ENCODE peak calls at places on chromosomes 16 and 17, in eight cellular contexts. One of them, this sample, is unnamed.

GRCh38 chr17:29884995-29885394 is 45.0 kb downstream of the SSH2 start:
- DNase-seq in HEK293T: no peak
- DNase-seq in GM12891: no peak
- DNase-seq in stimulated activated naive CD4-positive, alpha-beta T cell: no peak
- DNase-seq in kidney tubule cell: no peak
- DNase-seq in WTC11: no peak
- DNase-seq in stimulated activated CD4-positive, alpha-beta T cell treated with anti-CD3 and anti-CD28 coated beads, Interleukin-12 subunit alpha, Interleukin-12 subunit beta, amount 100 ng/mL, for 4 hours: no peak
- DNase-seq in NCI-H1417: no peak
- DNase-seq in this sample: no peak

GRCh38 chr16:88469615-88470395 is 16.7 kb downstream of the ZFPM1 start:
- DNase-seq in stimulated activated naive CD4-positive, alpha-beta T cell: peak; percentile 52
- DNase-seq in kidney tubule cell: no peak
- DNase-seq in HEK293T: no peak
- DNase-seq in NCI-H1417: no peak
- DNase-seq in stimulated activated CD4-positive, alpha-beta T cell treated with anti-CD3 and anti-CD28 coated beads, Interleukin-12 subunit alpha, Interleukin-12 subunit beta, amount 100 ng/mL, for 4 hours: no peak
- DNase-seq in GM12891: no peak
- DNase-seq in WTC11: no peak
- DNase-seq in this sample: no peak

GRCh38 chr16:1923299-1924034 is 5.3 kb upstream of the HS3ST6 start:
- DNase-seq in GM12891: no peak
- DNase-seq in NCI-H1417: peak; percentile 64
- DNase-seq in stimulated activated naive CD4-positive, alpha-beta T cell: no peak
- DNase-seq in WTC11: peak; percentile 66
- DNase-seq in kidney tubule cell: peak; percentile 45
- DNase-seq in HEK293T: peak; percentile 76
- DNase-seq in stimulated activated CD4-positive, alpha-beta T cell treated with anti-CD3 and anti-CD28 coated beads, Interleukin-12 subunit alpha, Interleukin-12 subunit beta, amount 100 ng/mL, for 4 hours: no peak
- DNase-seq in this sample: peak; percentile 77

GRCh38 chr17:60165223-60165622 is 15.4 kb downstream of the CA4 start:
- DNase-seq in stimulated activated naive CD4-positive, alpha-beta T cell: no peak
- DNase-seq in kidney tubule cell: no peak
- DNase-seq in HEK293T: peak; percentile 6
- DNase-seq in NCI-H1417: no peak
- DNase-seq in WTC11: no peak
- DNase-seq in stimulated activated CD4-positive, alpha-beta T cell treated with anti-CD3 and anti-CD28 coated beads, Interleukin-12 subunit alpha, Interleukin-12 subunit beta, amount 100 ng/mL, for 4 hours: no peak
- DNase-seq in GM12891: no peak
- DNase-seq in this sample: no peak

GRCh38 chr17:38912221-38912813 is 13.1 kb upstream of the LASP1NB start:
- DNase-seq in NCI-H1417: no peak
- DNase-seq in WTC11: no peak
- DNase-seq in GM12891: no peak
- DNase-seq in stimulated activated CD4-positive, alpha-beta T cell treated with anti-CD3 and anti-CD28 coated beads, Interleukin-12 subunit alpha, Interleukin-12 subunit beta, amount 100 ng/mL, for 4 hours: no peak
- DNase-seq in stimulated activated naive CD4-positive, alpha-beta T cell: no peak
- DNase-seq in HEK293T: no peak
- DNase-seq in kidney tubule cell: no peak
- DNase-seq in this sample: no peak

GRCh38 chr16:46747777-46748651 is at the start of gene MYLK3:
- DNase-seq in kidney tubule cell: no peak
- DNase-seq in stimulated activated CD4-positive, alpha-beta T cell treated with anti-CD3 and anti-CD28 coated beads, Interleukin-12 subunit alpha, Interleukin-12 subunit beta, amount 100 ng/mL, for 4 hours: no peak
- DNase-seq in GM12891: no peak
- DNase-seq in HEK293T: no peak
- DNase-seq in stimulated activated naive CD4-positive, alpha-beta T cell: no peak
- DNase-seq in WTC11: peak; percentile 41
- DNase-seq in NCI-H1417: no peak
- DNase-seq in this sample: no peak

GRCh38 chr17:17401271-17401781 is 75.5 kb upstream of the MED9 start:
- DNase-seq in kidney tubule cell: peak; percentile 71
- DNase-seq in stimulated activated naive CD4-positive, alpha-beta T cell: no peak
- DNase-seq in NCI-H1417: no peak
- DNase-seq in stimulated activated CD4-positive, alpha-beta T cell treated with anti-CD3 and anti-CD28 coated beads, Interleukin-12 subunit alpha, Interleukin-12 subunit beta, amount 100 ng/mL, for 4 hours: no peak
- DNase-seq in HEK293T: peak; percentile 46
- DNase-seq in GM12891: no peak
- DNase-seq in WTC11: peak; percentile 72
- DNase-seq in this sample: no peak

GRCh38 chr16:55661842-55662479 is 6.2 kb downstream of the SLC6A2 start:
- DNase-seq in WTC11: no peak
- DNase-seq in NCI-H1417: no peak
- DNase-seq in kidney tubule cell: no peak
- DNase-seq in stimulated activated naive CD4-positive, alpha-beta T cell: no peak
- DNase-seq in GM12891: no peak
- DNase-seq in stimulated activated CD4-positive, alpha-beta T cell treated with anti-CD3 and anti-CD28 coated beads, Interleukin-12 subunit alpha, Interleukin-12 subunit beta, amount 100 ng/mL, for 4 hours: no peak
- DNase-seq in HEK293T: no peak
- DNase-seq in this sample: no peak

GRCh38 chr16:53785044-53785443 is 81.1 kb downstream of the FTO start:
- DNase-seq in WTC11: no peak
- DNase-seq in HEK293T: no peak
- DNase-seq in NCI-H1417: no peak
- DNase-seq in stimulated activated naive CD4-positive, alpha-beta T cell: no peak
- DNase-seq in GM12891: no peak
- DNase-seq in stimulated activated CD4-positive, alpha-beta T cell treated with anti-CD3 and anti-CD28 coated beads, Interleukin-12 subunit alpha, Interleukin-12 subunit beta, amount 100 ng/mL, for 4 hours: no peak
- DNase-seq in kidney tubule cell: peak; percentile 50
- DNase-seq in this sample: no peak

GRCh38 chr16:11315499-11315898 is 29.8 kb upstream of the RMI2 start:
- DNase-seq in GM12891: no peak
- DNase-seq in WTC11: peak; percentile 93
- DNase-seq in stimulated activated naive CD4-positive, alpha-beta T cell: no peak
- DNase-seq in HEK293T: no peak
- DNase-seq in kidney tubule cell: peak; percentile 98
- DNase-seq in NCI-H1417: no peak
- DNase-seq in stimulated activated CD4-positive, alpha-beta T cell treated with anti-CD3 and anti-CD28 coated beads, Interleukin-12 subunit alpha, Interleukin-12 subunit beta, amount 100 ng/mL, for 4 hours: no peak
- DNase-seq in this sample: no peak

GRCh38 chr16:58656872-58657271 is 27.2 kb upstream of the CNOT1 start:
- DNase-seq in WTC11: no peak
- DNase-seq in GM12891: no peak
- DNase-seq in stimulated activated naive CD4-positive, alpha-beta T cell: no peak
- DNase-seq in stimulated activated CD4-positive, alpha-beta T cell treated with anti-CD3 and anti-CD28 coated beads, Interleukin-12 subunit alpha, Interleukin-12 subunit beta, amount 100 ng/mL, for 4 hours: no peak
- DNase-seq in kidney tubule cell: no peak
- DNase-seq in HEK293T: no peak
- DNase-seq in NCI-H1417: no peak
- DNase-seq in this sample: no peak

GRCh38 chr17:82415786-82416185 is 2.4 kb upstream of the HEXD start:
- DNase-seq in HEK293T: no peak
- DNase-seq in GM12891: no peak
- DNase-seq in NCI-H1417: no peak
- DNase-seq in stimulated activated naive CD4-positive, alpha-beta T cell: no peak
- DNase-seq in kidney tubule cell: no peak
- DNase-seq in WTC11: no peak
- DNase-seq in stimulated activated CD4-positive, alpha-beta T cell treated with anti-CD3 and anti-CD28 coated beads, Interleukin-12 subunit alpha, Interleukin-12 subunit beta, amount 100 ng/mL, for 4 hours: no peak
- DNase-seq in this sample: no peak

GRCh38 chr17:65050438-65050837 is 6.1 kb downstream of the GNA13 start:
- DNase-seq in stimulated activated naive CD4-positive, alpha-beta T cell: no peak
- DNase-seq in GM12891: no peak
- DNase-seq in HEK293T: no peak
- DNase-seq in NCI-H1417: no peak
- DNase-seq in WTC11: no peak
- DNase-seq in kidney tubule cell: no peak
- DNase-seq in stimulated activated CD4-positive, alpha-beta T cell treated with anti-CD3 and anti-CD28 coated beads, Interleukin-12 subunit alpha, Interleukin-12 subunit beta, amount 100 ng/mL, for 4 hours: no peak
- DNase-seq in this sample: no peak

GRCh38 chr17:21453144-21453982 is 77.2 kb downstream of the KCNJ12 start:
- DNase-seq in kidney tubule cell: no peak
- DNase-seq in HEK293T: no peak
- DNase-seq in stimulated activated naive CD4-positive, alpha-beta T cell: no peak
- DNase-seq in NCI-H1417: no peak
- DNase-seq in GM12891: no peak
- DNase-seq in WTC11: no peak
- DNase-seq in stimulated activated CD4-positive, alpha-beta T cell treated with anti-CD3 and anti-CD28 coated beads, Interleukin-12 subunit alpha, Interleukin-12 subunit beta, amount 100 ng/mL, for 4 hours: no peak
- DNase-seq in this sample: peak; percentile 84

GRCh38 chr16:56401482-56401881 is 23.9 kb downstream of the AMFR start:
- DNase-seq in HEK293T: peak; percentile 53
- DNase-seq in WTC11: peak; percentile 32
- DNase-seq in stimulated activated naive CD4-positive, alpha-beta T cell: peak; percentile 3
- DNase-seq in kidney tubule cell: peak; percentile 25
- DNase-seq in NCI-H1417: peak; percentile 14
- DNase-seq in stimulated activated CD4-positive, alpha-beta T cell treated with anti-CD3 and anti-CD28 coated beads, Interleukin-12 subunit alpha, Interleukin-12 subunit beta, amount 100 ng/mL, for 4 hours: no peak
- DNase-seq in GM12891: peak; percentile 21
- DNase-seq in this sample: peak; percentile 41

GRCh38 chr16:34801875-34802274 is 1342.5 kb downstream of the TP53TG3F start:
- DNase-seq in stimulated activated CD4-positive, alpha-beta T cell treated with anti-CD3 and anti-CD28 coated beads, Interleukin-12 subunit alpha, Interleukin-12 subunit beta, amount 100 ng/mL, for 4 hours: no peak
- DNase-seq in stimulated activated naive CD4-positive, alpha-beta T cell: no peak
- DNase-seq in NCI-H1417: no peak
- DNase-seq in GM12891: no peak
- DNase-seq in WTC11: no peak
- DNase-seq in HEK293T: no peak
- DNase-seq in kidney tubule cell: no peak
- DNase-seq in this sample: no peak

GRCh38 chr16:25256821-25257503 is 683 bp downstream of the ZKSCAN2 start:
- DNase-seq in NCI-H1417: no peak
- DNase-seq in WTC11: peak; percentile 31
- DNase-seq in HEK293T: peak; percentile 26
- DNase-seq in kidney tubule cell: no peak
- DNase-seq in GM12891: no peak
- DNase-seq in stimulated activated CD4-positive, alpha-beta T cell treated with anti-CD3 and anti-CD28 coated beads, Interleukin-12 subunit alpha, Interleukin-12 subunit beta, amount 100 ng/mL, for 4 hours: no peak
- DNase-seq in stimulated activated naive CD4-positive, alpha-beta T cell: no peak
- DNase-seq in this sample: peak; percentile 54

GRCh38 chr16:50539822-50540710 is 8.1 kb upstream of the NKD1 start:
- DNase-seq in kidney tubule cell: no peak
- DNase-seq in WTC11: peak; percentile 39
- DNase-seq in NCI-H1417: no peak
- DNase-seq in HEK293T: no peak
- DNase-seq in stimulated activated CD4-positive, alpha-beta T cell treated with anti-CD3 and anti-CD28 coated beads, Interleukin-12 subunit alpha, Interleukin-12 subunit beta, amount 100 ng/mL, for 4 hours: no peak
- DNase-seq in GM12891: no peak
- DNase-seq in stimulated activated naive CD4-positive, alpha-beta T cell: no peak
- DNase-seq in this sample: no peak

GRCh38 chr16:749010-749409 is 8.2 kb upstream of the CIAO3 start:
- DNase-seq in HEK293T: no peak
- DNase-seq in WTC11: no peak
- DNase-seq in GM12891: no peak
- DNase-seq in kidney tubule cell: no peak
- DNase-seq in stimulated activated CD4-positive, alpha-beta T cell treated with anti-CD3 and anti-CD28 coated beads, Interleukin-12 subunit alpha, Interleukin-12 subunit beta, amount 100 ng/mL, for 4 hours: no peak
- DNase-seq in NCI-H1417: no peak
- DNase-seq in stimulated activated naive CD4-positive, alpha-beta T cell: no peak
- DNase-seq in this sample: no peak

GRCh38 chr17:48442819-48443218 is 12.8 kb upstream of the SKAP1 start:
- DNase-seq in stimulated activated naive CD4-positive, alpha-beta T cell: no peak
- DNase-seq in NCI-H1417: no peak
- DNase-seq in WTC11: no peak
- DNase-seq in HEK293T: no peak
- DNase-seq in GM12891: no peak
- DNase-seq in kidney tubule cell: no peak
- DNase-seq in stimulated activated CD4-positive, alpha-beta T cell treated with anti-CD3 and anti-CD28 coated beads, Interleukin-12 subunit alpha, Interleukin-12 subunit beta, amount 100 ng/mL, for 4 hours: no peak
- DNase-seq in this sample: no peak

GRCh38 chr16:53043986-53044571 is 8.6 kb downstream of the CHD9NB start:
- DNase-seq in HEK293T: peak; percentile 30
- DNase-seq in stimulated activated CD4-positive, alpha-beta T cell treated with anti-CD3 and anti-CD28 coated beads, Interleukin-12 subunit alpha, Interleukin-12 subunit beta, amount 100 ng/mL, for 4 hours: no peak
- DNase-seq in stimulated activated naive CD4-positive, alpha-beta T cell: no peak
- DNase-seq in NCI-H1417: no peak
- DNase-seq in WTC11: peak; percentile 91
- DNase-seq in kidney tubule cell: peak; percentile 90
- DNase-seq in GM12891: no peak
- DNase-seq in this sample: peak; percentile 48

This sample was measured in glutamatergic neuron.